ENCODE peak calls at places on chromosomes 5 and 9, in five cellular contexts. One of them, this sample, is unnamed.

GRCh38 chr9:124506433-124506832 is 766 bp downstream of the NR5A1 start:
- DNase-seq in IMR-90: no peak
- DNase-seq in A549: no peak
- DNase-seq in SK-N-SH: peak
- DNase-seq in K562: no peak
- DNase-seq in this sample: no peak

GRCh38 chr5:64144429-64145215 is 21.0 kb upstream of the RNF180 start:
- DNase-seq in IMR-90: no peak
- DNase-seq in A549: no peak
- DNase-seq in SK-N-SH: no peak
- DNase-seq in K562: no peak
- DNase-seq in this sample: no peak

GRCh38 chr5:16064135-16064893 is 115.3 kb downstream of the MARCHF11 start:
- DNase-seq in IMR-90: no peak
- DNase-seq in A549: no peak
- DNase-seq in SK-N-SH: peak
- DNase-seq in K562: no peak
- DNase-seq in this sample: no peak

GRCh38 chr9:134947265-134947955 is 29.7 kb upstream of the FCN1 start:
- DNase-seq in IMR-90: no peak
- DNase-seq in A549: no peak
- DNase-seq in SK-N-SH: no peak
- DNase-seq in K562: no peak
- DNase-seq in this sample: no peak

GRCh38 chr9:134823623-134824022 is 57.0 kb upstream of the FCN2 start:
- DNase-seq in IMR-90: no peak
- DNase-seq in A549: no peak
- DNase-seq in SK-N-SH: no peak
- DNase-seq in K562: no peak
- DNase-seq in this sample: no peak

GRCh38 chr9:98502976-98503325 is 205.8 kb downstream of the GABBR2 start:
- DNase-seq in IMR-90: peak
- DNase-seq in A549: peak
- DNase-seq in SK-N-SH: no peak
- DNase-seq in K562: no peak
- DNase-seq in this sample: no peak

GRCh38 chr5:24183941-24184340 is 460.8 kb downstream of the CDH10 start:
- DNase-seq in IMR-90: no peak
- DNase-seq in A549: no peak
- DNase-seq in SK-N-SH: no peak
- DNase-seq in K562: no peak
- DNase-seq in this sample: no peak

GRCh38 chr5:125550237-125550636 is 803.8 kb upstream of the ZNF608 start:
- DNase-seq in IMR-90: peak
- DNase-seq in A549: no peak
- DNase-seq in SK-N-SH: peak
- DNase-seq in K562: no peak
- DNase-seq in this sample: no peak

GRCh38 chr9:2281803-2282185 is 266.6 kb downstream of the SMARCA2 start:
- DNase-seq in IMR-90: peak
- DNase-seq in A549: no peak
- DNase-seq in SK-N-SH: no peak
- DNase-seq in K562: no peak
- DNase-seq in this sample: no peak

GRCh38 chr9:127779136-127779981 is 893 bp upstream of the SH2D3C start:
- DNase-seq in IMR-90: no peak
- DNase-seq in A549: no peak
- DNase-seq in SK-N-SH: peak
- DNase-seq in K562: no peak
- DNase-seq in this sample: peak

GRCh38 chr9:110427497-110428104 is 89.9 kb upstream of the TXNDC8 start:
- DNase-seq in IMR-90: peak
- DNase-seq in A549: peak
- DNase-seq in SK-N-SH: peak
- DNase-seq in K562: peak
- DNase-seq in this sample: no peak

GRCh38 chr5:137727623-137728022 is 8.3 kb downstream of the KLHL3 start:
- DNase-seq in IMR-90: no peak
- DNase-seq in A549: no peak
- DNase-seq in SK-N-SH: no peak
- DNase-seq in K562: no peak
- DNase-seq in this sample: no peak

GRCh38 chr5:113050606-113051391 is 74.2 kb downstream of the DCP2 start:
- DNase-seq in IMR-90: peak
- DNase-seq in A549: no peak
- DNase-seq in SK-N-SH: no peak
- DNase-seq in K562: no peak
- DNase-seq in this sample: no peak

GRCh38 chr9:134205636-134206316 is 41.4 kb upstream of the RNU6ATAC start:
- DNase-seq in IMR-90: peak
- DNase-seq in A549: no peak
- DNase-seq in SK-N-SH: peak
- DNase-seq in K562: peak
- DNase-seq in this sample: no peak

GRCh38 chr9:17422994-17423680 is 155.7 kb upstream of the SH3GL2 start:
- DNase-seq in IMR-90: peak
- DNase-seq in A549: no peak
- DNase-seq in SK-N-SH: no peak
- DNase-seq in K562: no peak
- DNase-seq in this sample: no peak

GRCh38 chr5:133387621-133388020 is 224.7 kb downstream of the FSTL4 start:
- DNase-seq in IMR-90: no peak
- DNase-seq in A549: no peak
- DNase-seq in SK-N-SH: no peak
- DNase-seq in K562: no peak
- DNase-seq in this sample: no peak

GRCh38 chr5:117131876-117132275 is 557.3 kb upstream of the SEMA6A start:
- DNase-seq in IMR-90: no peak
- DNase-seq in A549: no peak
- DNase-seq in SK-N-SH: no peak
- DNase-seq in K562: no peak
- DNase-seq in this sample: no peak

GRCh38 chr9:77851862-77852602 is 179.6 kb downstream of the GNAQ start:
- DNase-seq in IMR-90: no peak
- DNase-seq in A549: no peak
- DNase-seq in SK-N-SH: peak
- DNase-seq in K562: no peak
- DNase-seq in this sample: no peak

GRCh38 chr9:86749530-86750275 is 197.6 kb downstream of the GAS1 start:
- DNase-seq in IMR-90: peak
- DNase-seq in A549: no peak
- DNase-seq in SK-N-SH: peak
- DNase-seq in K562: no peak
- DNase-seq in this sample: no peak

GRCh38 chr5:43101491-43101890 is 19.2 kb upstream of the ZNF131 start:
- DNase-seq in IMR-90: no peak
- DNase-seq in A549: no peak
- DNase-seq in SK-N-SH: no peak
- DNase-seq in K562: no peak
- DNase-seq in this sample: no peak

GRCh38 chr9:112239708-112240107 is 64.6 kb upstream of the SUSD1 start:
- DNase-seq in IMR-90: no peak
- DNase-seq in A549: no peak
- DNase-seq in SK-N-SH: no peak
- DNase-seq in K562: no peak
- DNase-seq in this sample: no peak

GRCh38 chr9:19782005-19782404 is 6.8 kb downstream of the SLC24A2 start:
- DNase-seq in IMR-90: no peak
- DNase-seq in A549: peak
- DNase-seq in SK-N-SH: no peak
- DNase-seq in K562: no peak
- DNase-seq in this sample: no peak

GRCh38 chr9:108162664-108163063 is 673.1 kb upstream of the KLF4 start:
- DNase-seq in IMR-90: peak
- DNase-seq in A549: peak
- DNase-seq in SK-N-SH: no peak
- DNase-seq in K562: no peak
- DNase-seq in this sample: no peak

GRCh38 chr9:33473216-33473615 is 508 bp downstream of the NOL6 start:
- DNase-seq in IMR-90: no peak
- DNase-seq in A549: no peak
- DNase-seq in SK-N-SH: peak
- DNase-seq in K562: no peak
- DNase-seq in this sample: no peak

GRCh38 chr5:57037355-57037754 is 85.4 kb upstream of the MIER3 start:
- DNase-seq in IMR-90: no peak
- DNase-seq in A549: peak
- DNase-seq in SK-N-SH: peak
- DNase-seq in K562: peak
- DNase-seq in this sample: no peak

GRCh38 chr9:88950341-88951141 is 40.7 kb upstream of the S1PR3 start:
- DNase-seq in IMR-90: peak
- DNase-seq in A549: peak
- DNase-seq in SK-N-SH: no peak
- DNase-seq in K562: no peak
- DNase-seq in this sample: no peak

GRCh38 chr5:179795049-179795862 is 1.5 kb downstream of the LTC4S start:
- DNase-seq in IMR-90: no peak
- DNase-seq in A549: no peak
- DNase-seq in SK-N-SH: peak
- DNase-seq in K562: no peak
- DNase-seq in this sample: no peak
- TF ChIP-seq RCOR1 in IMR-90: no peak
- TF ChIP-seq RCOR1 in A549: no peak
- TF ChIP-seq RCOR1 in SK-N-SH: no peak
- TF ChIP-seq RCOR1 in K562: no peak
- TF ChIP-seq RCOR1 in this sample: no peak

DNA sequence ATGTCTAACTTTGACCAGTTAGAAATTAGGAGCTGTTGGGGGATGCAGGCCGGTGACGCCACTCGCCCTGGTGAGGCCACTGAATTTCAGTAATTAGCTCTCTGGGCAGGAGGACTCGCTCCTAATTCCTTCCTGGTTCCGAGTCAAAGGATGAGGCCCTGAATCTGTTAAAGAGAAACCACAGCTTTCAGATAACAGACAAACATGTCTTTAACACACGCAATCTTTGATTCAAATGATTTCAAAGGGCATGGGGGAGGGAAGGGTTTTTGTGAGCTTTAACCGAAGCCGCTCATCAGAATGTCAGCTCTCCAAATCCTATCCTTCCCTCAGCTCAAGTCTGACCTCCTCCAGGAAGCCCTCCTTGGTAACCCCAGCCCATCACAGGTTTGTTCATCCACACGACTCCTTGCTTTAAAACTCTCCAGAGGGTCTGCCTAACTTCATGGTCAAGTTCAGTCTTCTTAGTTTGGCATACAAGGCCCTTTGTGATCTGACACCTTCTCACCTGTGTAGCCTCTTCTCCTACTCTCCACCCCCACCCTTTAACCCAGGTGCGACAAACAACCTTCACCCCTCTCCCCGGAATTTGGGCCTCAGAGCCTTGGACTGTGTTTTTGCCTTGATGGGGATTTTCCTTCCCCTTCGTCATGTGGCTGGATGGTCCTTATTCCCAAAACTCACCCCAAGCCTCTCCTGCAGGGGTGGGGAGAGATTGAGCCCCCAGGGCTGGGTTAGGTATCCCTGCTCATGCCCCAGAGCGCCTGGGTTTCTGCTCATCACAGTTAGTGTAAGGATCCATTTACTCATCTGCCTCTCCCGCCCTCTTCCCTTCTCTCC is 13.6 kb upstream of the PHF19 start:
- DNase-seq in IMR-90: no peak
- DNase-seq in A549: no peak
- DNase-seq in SK-N-SH: no peak
- DNase-seq in K562: peak
- DNase-seq in this sample: no peak
- TF ChIP-seq RCOR1 in IMR-90: no peak
- TF ChIP-seq RCOR1 in A549: no peak
- TF ChIP-seq RCOR1 in SK-N-SH: no peak
- TF ChIP-seq RCOR1 in K562: no peak
- TF ChIP-seq RCOR1 in this sample: no peak

GRCh38 chr5:159440235-159440634 is 109.9 kb upstream of the IL12B start:
- DNase-seq in IMR-90: no peak
- DNase-seq in A549: no peak
- DNase-seq in SK-N-SH: no peak
- DNase-seq in K562: no peak
- DNase-seq in this sample: no peak

GRCh38 chr5:159439002-159439401 is 108.7 kb upstream of the IL12B start:
- DNase-seq in IMR-90: no peak
- DNase-seq in A549: no peak
- DNase-seq in SK-N-SH: no peak
- DNase-seq in K562: no peak
- DNase-seq in this sample: no peak

GRCh38 chr5:159442210-159442850 is 112.0 kb upstream of the IL12B start:
- DNase-seq in IMR-90: peak
- DNase-seq in A549: no peak
- DNase-seq in SK-N-SH: no peak
- DNase-seq in K562: no peak
- DNase-seq in this sample: no peak

GRCh38 chr5:159440948-159441347 is 110.7 kb upstream of the IL12B start:
- DNase-seq in IMR-90: no peak
- DNase-seq in A549: no peak
- DNase-seq in SK-N-SH: no peak
- DNase-seq in K562: no peak
- DNase-seq in this sample: no peak

DNA sequence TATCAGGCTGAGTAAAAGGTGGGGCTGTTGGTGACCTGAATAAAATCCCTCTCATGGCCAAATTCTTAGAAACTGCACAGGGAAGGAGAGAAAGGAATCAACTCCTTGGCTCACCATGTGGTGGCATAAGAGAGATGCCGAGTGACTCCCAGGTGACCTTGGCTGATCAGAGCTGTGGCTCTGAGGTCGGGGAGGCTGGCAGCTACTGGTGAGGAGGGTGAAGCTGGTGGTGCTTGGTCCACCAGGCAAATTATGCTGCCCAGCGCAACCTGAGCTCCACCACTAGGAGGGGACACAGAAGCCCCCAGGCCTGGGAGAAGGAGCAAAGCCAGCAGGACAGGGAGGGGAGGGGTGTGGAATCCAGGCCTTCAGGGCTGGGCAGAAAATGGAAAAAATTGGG is 111.2 kb upstream of the IL12B start:
- DNase-seq in IMR-90: no peak
- DNase-seq in A549: peak
- DNase-seq in SK-N-SH: peak
- DNase-seq in K562: peak
- DNase-seq in this sample: no peak
- TF ChIP-seq RCOR1 in IMR-90: no peak
- TF ChIP-seq RCOR1 in A549: no peak
- TF ChIP-seq RCOR1 in SK-N-SH: no peak
- TF ChIP-seq RCOR1 in K562: no peak
- TF ChIP-seq RCOR1 in this sample: no peak

GRCh38 chr5:73327908-73328455 is 120.6 kb downstream of the FOXD1 start:
- DNase-seq in IMR-90: peak
- DNase-seq in A549: no peak
- DNase-seq in SK-N-SH: no peak
- DNase-seq in K562: no peak
- DNase-seq in this sample: no peak

GRCh38 chr5:73330613-73331012 is 118.0 kb downstream of the FOXD1 start:
- DNase-seq in IMR-90: no peak
- DNase-seq in A549: no peak
- DNase-seq in SK-N-SH: no peak
- DNase-seq in K562: no peak
- DNase-seq in this sample: no peak

GRCh38 chr5:73325546-73325945 is 123.0 kb downstream of the FOXD1 start:
- DNase-seq in IMR-90: no peak
- DNase-seq in A549: no peak
- DNase-seq in SK-N-SH: no peak
- DNase-seq in K562: no peak
- DNase-seq in this sample: no peak

GRCh38 chr5:73323466-73323865 is 125.1 kb downstream of the FOXD1 start:
- DNase-seq in IMR-90: no peak
- DNase-seq in A549: no peak
- DNase-seq in SK-N-SH: no peak
- DNase-seq in K562: no peak
- DNase-seq in this sample: no peak

GRCh38 chr5:73328665-73329064 is 119.9 kb downstream of the FOXD1 start:
- DNase-seq in IMR-90: no peak
- DNase-seq in A549: no peak
- DNase-seq in SK-N-SH: no peak
- DNase-seq in K562: no peak
- DNase-seq in this sample: no peak
- TF ChIP-seq RCOR1 in IMR-90: no peak
- TF ChIP-seq RCOR1 in A549: no peak
- TF ChIP-seq RCOR1 in SK-N-SH: no peak
- TF ChIP-seq RCOR1 in K562: no peak
- TF ChIP-seq RCOR1 in this sample: no peak